ENCODE peak calls at places on chromosome 20, in four cellular contexts. One of them, this sample, is unnamed.

GRCh38 chr20:46638367-46639274 is 12.6 kb downstream of the SLC13A3 start:
- DNase-seq in HepG2: peak
- DNase-seq in GM12878: no peak
- DNase-seq in K562: no peak
- DNase-seq in this sample: no peak

GRCh38 chr20:56860413-56860812 is 231.3 kb downstream of the TFAP2C start:
- DNase-seq in K562: no peak
- DNase-seq in HepG2: no peak
- DNase-seq in GM12878: no peak
- DNase-seq in this sample: no peak

GRCh38 chr20:13458860-13459451 is 179.8 kb downstream of the TASP1 start:
- DNase-seq in GM12878: no peak
- DNase-seq in HepG2: peak
- DNase-seq in K562: peak
- DNase-seq in this sample: no peak

GRCh38 chr20:18412202-18412901 is 54.5 kb downstream of the DZANK1 start:
- DNase-seq in HepG2: no peak
- DNase-seq in GM12878: peak
- DNase-seq in K562: no peak
- DNase-seq in this sample: no peak

GRCh38 chr20:31720486-31721407 is 1.9 kb downstream of the BCL2L1 start:
- DNase-seq in GM12878: no peak
- DNase-seq in K562: no peak
- DNase-seq in HepG2: peak
- DNase-seq in this sample: no peak

GRCh38 chr20:56981301-56981700 is 285.1 kb downstream of the BMP7 start:
- DNase-seq in GM12878: no peak
- DNase-seq in HepG2: no peak
- DNase-seq in K562: no peak
- DNase-seq in this sample: no peak

GRCh38 chr20:15033269-15033668 is 695.9 kb upstream of the FLRT3 start:
- DNase-seq in GM12878: no peak
- DNase-seq in K562: no peak
- DNase-seq in HepG2: no peak
- DNase-seq in this sample: no peak

GRCh38 chr20:40939667-40940066 is 89.0 kb upstream of the TOP1 start:
- DNase-seq in GM12878: no peak
- DNase-seq in K562: no peak
- DNase-seq in HepG2: no peak
- DNase-seq in this sample: no peak

GRCh38 chr20:54545959-54546358 is 70.6 kb downstream of the DOK5 start:
- DNase-seq in HepG2: no peak
- DNase-seq in GM12878: no peak
- DNase-seq in K562: no peak
- DNase-seq in this sample: no peak

GRCh38 chr20:5402903-5403531 is 86.3 kb upstream of the PROKR2 start:
- DNase-seq in GM12878: no peak
- DNase-seq in K562: peak
- DNase-seq in HepG2: peak
- DNase-seq in this sample: no peak

GRCh38 chr20:41317536-41318270 is at the start of gene ZHX3:
- DNase-seq in HepG2: peak
- DNase-seq in K562: peak
- DNase-seq in GM12878: peak
- DNase-seq in this sample: peak

GRCh38 chr20:13778827-13779226 is 5.9 kb downstream of the ESF1 start:
- DNase-seq in GM12878: no peak
- DNase-seq in HepG2: no peak
- DNase-seq in K562: no peak
- DNase-seq in this sample: no peak

GRCh38 chr20:38725458-38725958 is 1.2 kb downstream of the SLC32A1 start:
- DNase-seq in GM12878: no peak
- DNase-seq in K562: no peak
- DNase-seq in HepG2: no peak
- DNase-seq in this sample: no peak

GRCh38 chr20:40173877-40174276 is 515.2 kb downstream of the MAFB start:
- DNase-seq in HepG2: no peak
- DNase-seq in GM12878: no peak
- DNase-seq in K562: no peak
- DNase-seq in this sample: no peak

GRCh38 chr20:20373046-20373706 is 5.3 kb downstream of the INSM1 start:
- DNase-seq in GM12878: no peak
- DNase-seq in HepG2: no peak
- DNase-seq in K562: no peak
- DNase-seq in this sample: no peak

GRCh38 chr20:24547967-24548366 is 78.5 kb downstream of the SYNDIG1 start:
- DNase-seq in K562: no peak
- DNase-seq in HepG2: no peak
- DNase-seq in GM12878: no peak
- DNase-seq in this sample: no peak

GRCh38 chr20:34988176-34988540 is 32.5 kb downstream of the MYH7B start:
- DNase-seq in HepG2: no peak
- DNase-seq in K562: no peak
- DNase-seq in GM12878: no peak
- DNase-seq in this sample: no peak

GRCh38 chr20:52103469-52103910 is 88.1 kb downstream of the ZFP64 start:
- DNase-seq in GM12878: no peak
- DNase-seq in K562: no peak
- DNase-seq in HepG2: no peak
- DNase-seq in this sample: peak

GRCh38 chr20:11438412-11438811 is 479.3 kb upstream of the BTBD3 start:
- DNase-seq in K562: no peak
- DNase-seq in HepG2: no peak
- DNase-seq in GM12878: no peak
- DNase-seq in this sample: no peak

GRCh38 chr20:14865169-14865568 is 527.8 kb upstream of the FLRT3 start:
- DNase-seq in GM12878: no peak
- DNase-seq in K562: no peak
- DNase-seq in HepG2: no peak
- DNase-seq in this sample: no peak

GRCh38 chr20:54292186-54292585 is 84.3 kb downstream of the PFDN4 start:
- DNase-seq in K562: no peak
- DNase-seq in HepG2: no peak
- DNase-seq in GM12878: no peak
- DNase-seq in this sample: no peak

GRCh38 chr20:41524980-41525613 is 93.1 kb downstream of the CHD6 start:
- DNase-seq in HepG2: no peak
- DNase-seq in K562: no peak
- DNase-seq in GM12878: no peak
- DNase-seq in this sample: no peak

GRCh38 chr20:57266251-57267157 is at the start of gene BMP7:
- DNase-seq in K562: no peak
- DNase-seq in GM12878: no peak
- DNase-seq in HepG2: no peak
- DNase-seq in this sample: no peak

GRCh38 chr20:12355185-12355584 is 437.5 kb downstream of the BTBD3 start:
- DNase-seq in K562: no peak
- DNase-seq in HepG2: no peak
- DNase-seq in GM12878: no peak
- DNase-seq in this sample: no peak

GRCh38 chr20:24948939-24949679 is at the start of gene CST7:
- DNase-seq in K562: no peak
- DNase-seq in GM12878: peak
- DNase-seq in HepG2: no peak
- DNase-seq in this sample: no peak

GRCh38 chr20:47317127-47317895 is 39.2 kb downstream of the ZMYND8 start:
- DNase-seq in K562: peak
- DNase-seq in GM12878: no peak
- DNase-seq in HepG2: peak
- DNase-seq in this sample: no peak

GRCh38 chr20:25053207-25054132 is 4.5 kb downstream of the ACSS1 start:
- DNase-seq in HepG2: no peak
- DNase-seq in K562: no peak
- DNase-seq in GM12878: no peak
- DNase-seq in this sample: no peak

GRCh38 chr20:46361386-46361785 is 45.0 kb downstream of the ELMO2 start:
- DNase-seq in HepG2: no peak
- DNase-seq in K562: no peak
- DNase-seq in GM12878: no peak
- DNase-seq in this sample: no peak

DNA sequence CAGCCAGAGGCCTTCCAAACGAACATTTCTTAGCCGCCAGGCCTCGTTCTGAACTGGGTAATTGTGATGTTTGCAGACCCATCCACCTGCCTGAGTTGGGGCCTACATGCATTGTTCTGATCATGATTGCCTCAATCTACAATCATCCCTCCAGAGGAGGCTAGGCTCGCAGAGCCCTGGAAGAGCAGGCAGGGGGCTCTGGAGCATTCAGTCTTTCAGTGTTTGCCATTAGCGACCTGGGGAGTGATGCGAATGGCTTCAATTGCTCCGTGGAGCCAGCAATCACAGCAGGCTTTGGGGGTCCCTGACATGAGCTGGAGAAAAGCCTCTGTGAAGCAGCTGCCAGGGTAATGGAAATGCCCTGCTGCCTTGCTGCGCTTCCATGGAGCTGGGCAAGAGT is 22.0 kb downstream of the SNAP25 start:
- DNase-seq in K562: no peak
- DNase-seq in HepG2: no peak
- DNase-seq in GM12878: no peak
- DNase-seq in this sample: no peak
- TF ChIP-seq CBX5 in K562: no peak
- TF ChIP-seq CBX5 in HepG2: no peak
- TF ChIP-seq CBX5 in GM12878: no peak
- TF ChIP-seq CBX5 in this sample: no peak

DNA sequence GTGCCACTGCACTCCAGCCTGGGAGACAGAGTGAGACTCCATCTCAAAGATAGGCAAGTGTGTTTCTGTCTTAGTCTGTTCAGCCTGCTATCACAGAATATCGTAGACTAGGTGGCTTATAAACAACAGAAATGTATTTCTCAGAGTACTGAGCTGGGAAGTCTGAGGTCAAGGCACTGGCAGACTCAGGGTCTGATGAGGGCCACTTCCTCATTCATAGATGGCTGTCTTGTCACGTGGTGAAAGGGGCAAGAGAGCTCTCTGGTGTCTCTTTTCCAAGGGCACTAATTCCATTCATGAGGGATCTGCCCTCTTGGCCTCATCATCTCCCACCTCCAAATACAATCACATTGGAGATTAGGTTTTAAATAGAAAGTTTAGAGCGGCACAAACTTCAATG is 95.6 kb upstream of the PHACTR3 start:
- DNase-seq in K562: no peak
- DNase-seq in HepG2: no peak
- DNase-seq in GM12878: no peak
- DNase-seq in this sample: no peak
- TF ChIP-seq CBX5 in K562: no peak
- TF ChIP-seq CBX5 in HepG2: no peak
- TF ChIP-seq CBX5 in GM12878: no peak
- TF ChIP-seq CBX5 in this sample: no peak

GRCh38 chr20:44010162-44010704 is 95.6 kb downstream of the TOX2 start:
- DNase-seq in GM12878: no peak
- DNase-seq in HepG2: no peak
- DNase-seq in K562: peak
- DNase-seq in this sample: no peak
- TF ChIP-seq CBX5 in GM12878: no peak
- TF ChIP-seq CBX5 in HepG2: no peak
- TF ChIP-seq CBX5 in K562: no peak
- TF ChIP-seq CBX5 in this sample: no peak

DNA sequence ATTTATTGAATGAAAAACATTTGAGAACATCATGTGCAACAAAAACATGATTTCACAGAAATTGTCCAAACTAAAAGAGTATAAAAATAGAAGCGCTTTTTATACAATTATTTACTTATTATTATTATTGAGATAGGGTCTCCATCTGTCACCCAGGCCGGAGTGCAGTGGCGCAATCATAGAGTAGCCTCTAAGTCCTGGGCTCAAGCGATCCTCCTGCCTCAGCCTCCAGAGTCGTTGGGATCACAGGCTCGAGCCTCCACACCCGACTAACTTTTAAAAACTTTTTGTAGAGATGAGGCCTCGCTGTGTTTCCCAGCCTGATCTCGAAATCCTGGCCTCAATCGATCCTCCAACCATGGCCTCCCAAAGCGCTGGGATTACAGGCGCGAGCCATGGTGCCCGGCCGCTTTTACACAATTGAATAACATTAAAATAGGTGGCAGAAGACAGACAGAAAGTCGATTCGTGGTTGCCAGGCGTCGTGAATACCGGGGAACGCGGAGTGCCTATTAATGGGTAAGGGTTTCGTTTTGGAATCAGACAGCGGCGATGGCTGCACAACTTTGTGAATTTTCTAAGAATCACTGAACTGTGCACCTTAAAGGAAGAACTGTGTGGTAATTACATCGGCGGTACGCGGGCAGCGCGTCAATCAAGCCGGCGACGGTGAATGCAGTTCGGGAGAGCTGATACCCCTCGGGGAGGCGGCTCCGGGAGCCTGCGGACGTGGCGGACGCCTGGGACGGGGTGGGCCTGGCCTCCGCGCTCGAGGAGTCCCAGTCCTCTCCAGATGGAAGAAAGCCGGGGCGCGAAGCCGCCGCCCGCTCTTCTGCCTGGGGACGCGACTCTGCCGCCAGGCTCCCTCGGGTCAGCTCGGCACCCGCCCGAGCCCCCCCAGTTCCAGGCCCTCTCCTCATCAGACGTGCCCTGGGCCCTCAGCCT is 807 bp downstream of the TBC1D20 start:
- DNase-seq in K562: no peak
- DNase-seq in GM12878: no peak
- DNase-seq in HepG2: no peak
- DNase-seq in this sample: peak
- TF ChIP-seq CBX5 in K562: no peak
- TF ChIP-seq CBX5 in GM12878: no peak
- TF ChIP-seq CBX5 in HepG2: no peak
- TF ChIP-seq CBX5 in this sample: no peak

DNA sequence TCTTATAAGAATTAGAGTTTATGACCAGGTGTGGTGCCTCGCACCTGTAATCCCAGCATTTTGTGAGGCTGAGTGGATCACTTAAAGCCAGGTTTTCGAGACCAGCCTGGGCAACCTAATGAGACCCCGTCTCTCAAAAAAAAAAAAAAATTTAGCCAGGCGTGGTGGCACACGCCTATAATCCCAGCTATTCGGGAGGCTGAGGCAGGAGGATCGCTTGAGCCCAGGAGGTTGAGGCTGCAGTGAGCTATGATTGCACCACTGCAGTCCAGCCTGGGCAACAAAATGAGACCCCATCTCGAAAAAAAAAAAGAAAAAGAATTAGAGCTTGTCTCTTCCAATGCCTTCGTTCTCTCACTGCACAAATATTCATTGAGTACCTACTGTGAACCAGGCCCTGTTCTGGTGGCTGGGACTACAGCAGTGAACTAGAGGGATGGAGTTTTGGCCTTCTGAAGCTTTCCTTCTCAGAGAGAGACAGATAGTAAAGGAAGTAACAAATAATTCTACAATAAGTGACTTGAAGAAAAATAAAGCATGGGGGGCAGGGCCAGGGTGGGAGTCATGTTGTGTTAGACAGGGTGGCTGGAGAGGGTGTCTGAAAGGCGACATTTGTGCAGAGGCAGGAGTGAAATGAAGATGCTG is 56.4 kb downstream of the HNF4A start:
- DNase-seq in GM12878: no peak
- DNase-seq in K562: no peak
- DNase-seq in HepG2: no peak
- DNase-seq in this sample: no peak
- TF ChIP-seq CBX5 in GM12878: no peak
- TF ChIP-seq CBX5 in K562: no peak
- TF ChIP-seq CBX5 in HepG2: no peak
- TF ChIP-seq CBX5 in this sample: no peak

This sample was measured in H1.